ENCODE peak calls at places on chromosome 3, in ten cellular contexts. Z is mucosa of descending colon; D is activated T-cell treated with anti-CD3 and anti-CD28 coated beads, Interleukin-2, amount 50 U/mL, for 72 hours; G is naive thymus-derived CD8-positive, alpha-beta T cell; U is NCI-H510A treated with DMSO at 0.1 percent for 48 hours; I is AG09309; V is NCI-H2029 treated with DMSO at 0.1 percent for 48 hours; P is neural crest cell; A is NCI-H1436; F is SK-N-MC. M is an unnamed sample.

GRCh38 chr3:169241575-169241927 is 422.0 kb downstream of the MECOM start:
- DNase-seq in Z (no peak), D (no peak), G (no peak), U (no peak), I (no peak), V (no peak), P (no peak), A (no peak), F (no peak), M (no peak)

GRCh38 chr3:185851959-185852358 is 27.1 kb upstream of the IGF2BP2 start:
- DNase-seq in Z (no peak), D (no peak), G (no peak), U (no peak), I (no peak), V (no peak), P (no peak), A (no peak), F (no peak), M (no peak)

GRCh38 chr3:136279092-136279491 is 29.0 kb downstream of the PCCB start:
- DNase-seq in Z (no peak), D (no peak), G (no peak), U (no peak), I (no peak), V (no peak), P (no peak), A (no peak), F (no peak), M (no peak)

GRCh38 chr3:194294199-194294887 is 56.8 kb downstream of the CPN2 start:
- DNase-seq in Z (no peak), D (no peak), G (no peak), U (no peak), I (no peak), V (no peak), P (no peak), A (no peak), F (no peak), M (no peak)

GRCh38 chr3:54859204-54859603 is 68.7 kb downstream of the LRTM1 start:
- DNase-seq in Z (no peak), D (no peak), G (no peak), U (no peak), I (peak), V (no peak), P (no peak), A (no peak), F (no peak), M (no peak)

GRCh38 chr3:11641316-11641682 is 2.4 kb downstream of the VGLL4 start:
- DNase-seq in Z (no peak), D (no peak), G (no peak), U (no peak), I (no peak), V (no peak), P (no peak), A (no peak), F (no peak), M (no peak)

GRCh38 chr3:14204605-14205284 is 26.1 kb downstream of the LSM3 start:
- DNase-seq in Z (no peak), D (no peak), G (no peak), U (no peak), I (no peak), V (no peak), P (no peak), A (no peak), F (no peak), M (no peak)

GRCh38 chr3:172129868-172130751 is 90.7 kb downstream of the FNDC3B start:
- DNase-seq in Z (peak), D (peak), G (no peak), U (peak), I (peak), V (no peak), P (no peak), A (no peak), F (no peak), M (peak)

M was measured in AG04449.